ENCODE peak calls at places on chromosomes 13 and 19, in five cellular contexts. G is GM12878, N is HCT116, Y is K562, A is NT2/D1. P is an unnamed sample.

GRCh38 chr13:102405499-102406079 is 3.7 kb upstream of the FGF14 start:
- DNase-seq in G (no peak), N (no peak), Y (no peak), A (no peak), P (no peak)

GRCh38 chr19:48619692-48620565 is 623 bp downstream of the SPHK2 start:
- DNase-seq in G (no peak), N (no peak), Y (peak), A (no peak), P (no peak)

GRCh38 chr13:68727788-68728187 is 1379.8 kb upstream of the ATXN8OS start:
- DNase-seq in G (no peak), N (no peak), Y (no peak), A (no peak), P (no peak)

GRCh38 chr19:19649580-19649995 is 6.1 kb upstream of the GMIP start:
- DNase-seq in G (no peak), N (no peak), Y (no peak), A (no peak), P (no peak)

GRCh38 chr19:38958301-38958700 is 17.2 kb downstream of the FBXO17 start:
- DNase-seq in G (no peak), N (no peak), Y (no peak), A (no peak), P (no peak)

GRCh38 chr19:46944918-46945628 is 74.6 kb upstream of the NPAS1 start:
- DNase-seq in G (no peak), N (no peak), Y (no peak), A (no peak), P (peak)

GRCh38 chr13:84917252-84917878 is 881.9 kb downstream of the SLITRK6 start:
- DNase-seq in G (no peak), N (no peak), Y (no peak), A (no peak), P (no peak)

GRCh38 chr19:15137777-15138176 is 30.6 kb downstream of the SYDE1 start:
- DNase-seq in G (no peak), N (no peak), Y (no peak), A (no peak), P (no peak)

GRCh38 chr13:94702181-94703041 is 9.9 kb downstream of the SOX21 start:
- DNase-seq in G (no peak), N (no peak), Y (no peak), A (no peak), P (peak)

GRCh38 chr13:27667946-27668345 is 46.3 kb downstream of the POLR1D start:
- DNase-seq in G (no peak), N (no peak), Y (peak), A (no peak), P (no peak)

GRCh38 chr13:88294368-88294767 is 623.2 kb downstream of the SLITRK5 start:
- DNase-seq in G (no peak), N (no peak), Y (no peak), A (no peak), P (no peak)

GRCh38 chr13:93226623-93227279 is at the start of gene GPC6:
- DNase-seq in G (no peak), N (no peak), Y (no peak), A (peak), P (no peak)

GRCh38 chr13:114107686-114108081 is 24.7 kb downstream of the RASA3 start:
- DNase-seq in G (no peak), N (no peak), Y (no peak), A (no peak), P (no peak)

GRCh38 chr13:112153846-112154245 is 86.9 kb downstream of the SOX1 start:
- DNase-seq in G (no peak), N (no peak), Y (no peak), A (no peak), P (no peak)

GRCh38 chr19:54707932-54708331 is 16.3 kb upstream of the KIR3DL3 start:
- DNase-seq in G (no peak), N (no peak), Y (no peak), A (no peak), P (no peak)

GRCh38 chr13:111343186-111343805 is 22.9 kb downstream of the TEX29 start:
- DNase-seq in G (no peak), N (no peak), Y (no peak), A (no peak), P (no peak)

GRCh38 chr19:33871605-33872004 is 74.9 kb downstream of the KCTD15 start:
- DNase-seq in G (no peak), N (no peak), Y (no peak), A (no peak), P (no peak)

GRCh38 chr19:33868821-33869412 is 72.2 kb downstream of the KCTD15 start:
- DNase-seq in G (no peak), N (no peak), Y (no peak), A (no peak), P (no peak)

GRCh38 chr19:33866696-33867095 is 70.0 kb downstream of the KCTD15 start:
- DNase-seq in G (no peak), N (no peak), Y (no peak), A (no peak), P (no peak)

GRCh38 chr19:33865306-33865705 is 68.6 kb downstream of the KCTD15 start:
- DNase-seq in G (no peak), N (no peak), Y (no peak), A (no peak), P (no peak)

GRCh38 chr19:33868076-33868735 is 71.5 kb downstream of the KCTD15 start:
- DNase-seq in G (no peak), N (no peak), Y (no peak), A (no peak), P (no peak)
- TF ChIP-seq YY1 in G (no peak), N (no peak), Y (no peak), A (no peak), P (no peak)

GRCh38 chr13:49214917-49215376 is 5.2 kb upstream of the MLNR start:
- DNase-seq in G (no peak), N (peak), Y (no peak), A (peak), P (no peak)
- TF ChIP-seq YY1 in G (no peak), N (no peak), Y (no peak), A (no peak), P (no peak)

DNA sequence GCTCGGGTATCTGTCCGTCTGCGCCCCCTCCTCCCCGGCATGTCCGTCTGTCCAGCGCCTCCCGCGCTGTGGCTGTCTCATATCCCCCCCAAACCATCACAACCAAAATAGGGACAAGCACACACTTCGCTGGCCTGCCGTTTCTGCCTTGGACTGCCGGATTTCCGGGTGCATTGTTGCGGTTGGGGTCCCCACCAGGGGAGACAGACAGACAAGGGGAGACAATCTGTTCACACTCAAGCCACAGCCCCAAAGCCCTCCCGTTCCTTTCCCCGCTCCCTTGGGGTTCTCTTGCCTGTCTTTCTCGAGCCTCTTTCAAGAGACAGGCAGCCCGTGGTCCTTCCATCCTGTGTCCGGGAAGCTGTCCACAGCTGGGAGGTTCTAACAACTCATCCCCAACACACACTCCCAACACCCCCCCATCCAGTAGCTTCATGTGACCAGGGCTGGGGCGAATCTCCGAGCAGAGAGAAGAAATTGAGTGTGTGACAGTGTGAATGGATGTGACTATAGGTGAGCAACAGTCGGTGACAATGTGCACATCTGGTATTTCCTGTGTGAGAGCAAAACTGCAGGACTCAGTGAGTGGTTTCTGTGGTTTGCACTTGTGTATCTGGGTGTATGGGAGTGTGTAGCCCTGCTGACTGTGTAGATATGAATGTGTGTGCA is 16.5 kb upstream of the FOSB start:
- DNase-seq in G (no peak), N (no peak), Y (no peak), A (no peak), P (no peak)
- TF ChIP-seq YY1 in G (no peak), N (no peak), Y (no peak), A (no peak), P (no peak)

GRCh38 chr13:33828431-33829129 is 10.6 kb downstream of the RFC3 start:
- DNase-seq in G (no peak), N (no peak), Y (no peak), A (no peak), P (no peak)
- TF ChIP-seq YY1 in G (no peak), N (no peak), Y (no peak), A (no peak), P (no peak)

GRCh38 chr13:100788540-100788939 is 113.9 kb upstream of the TMTC4 start:
- DNase-seq in G (no peak), N (no peak), Y (no peak), A (no peak), P (no peak)
- TF ChIP-seq YY1 in G (no peak), N (no peak), Y (no peak), A (no peak), P (no peak)

GRCh38 chr19:13091400-13092161 is 11.1 kb downstream of the LYL1 start:
- DNase-seq in G (no peak), N (no peak), Y (no peak), A (no peak), P (peak)
- TF ChIP-seq YY1 in G (no peak), N (no peak), Y (no peak), A (no peak), P (no peak)

GRCh38 chr13:41859555-41859954 is 101.4 kb downstream of the VWA8 start:
- DNase-seq in G (no peak), N (no peak), Y (no peak), A (no peak), P (no peak)

GRCh38 chr13:41858783-41859182 is 102.1 kb downstream of the VWA8 start:
- DNase-seq in G (no peak), N (no peak), Y (no peak), A (no peak), P (no peak)

DNA sequence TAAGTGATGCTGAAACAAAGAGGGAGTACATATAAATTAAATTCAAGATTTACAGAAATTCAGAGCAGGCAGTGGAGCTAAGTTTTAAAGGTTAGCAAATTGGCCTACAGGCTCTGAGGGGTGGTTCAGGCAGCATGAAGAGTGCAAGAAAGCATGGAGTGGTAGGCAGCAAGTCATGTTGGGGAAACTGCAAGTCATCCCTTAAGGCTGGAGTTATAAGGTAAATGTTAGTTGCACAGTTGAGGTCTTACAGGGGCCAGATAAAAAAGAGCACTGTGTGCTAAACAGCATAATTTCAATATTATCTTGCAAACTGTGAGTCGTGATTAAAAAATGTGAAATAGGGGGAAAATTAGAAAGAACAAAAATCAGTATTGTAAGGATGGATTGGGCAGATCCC is 106.2 kb downstream of the VWA8 start:
- DNase-seq in G (no peak), N (no peak), Y (no peak), A (no peak), P (no peak)
- TF ChIP-seq YY1 in G (no peak), N (no peak), Y (no peak), A (no peak), P (no peak)

DNA sequence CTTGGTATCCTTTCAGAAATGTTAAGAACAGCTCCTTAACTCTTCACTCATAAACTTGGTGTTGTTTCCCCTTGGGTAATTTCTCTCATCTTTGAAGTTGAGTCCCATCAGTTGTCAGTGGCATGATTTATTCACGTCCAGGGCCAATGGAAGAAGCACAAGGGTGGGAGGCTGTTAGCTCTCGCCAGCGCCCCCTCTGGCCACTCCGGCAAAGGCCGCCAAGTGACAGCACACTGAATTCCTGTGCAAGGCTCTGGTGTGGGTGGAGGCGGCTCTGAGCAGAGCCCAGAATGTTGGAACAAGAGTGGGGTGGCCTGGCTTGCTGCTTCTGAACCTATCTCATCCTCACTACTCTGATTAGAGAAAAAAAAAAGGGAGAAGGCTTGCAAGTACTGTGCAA is 13.1 kb upstream of the MEDAG start:
- DNase-seq in G (no peak), N (peak), Y (peak), A (no peak), P (no peak)
- TF ChIP-seq YY1 in G (no peak), N (no peak), Y (no peak), A (no peak), P (no peak)

P was measured in H1.